ENCODE peak calls at places on chromosomes 1 and 21, in nine cellular contexts. S is activated CD4-positive, alpha-beta T cell treated with anti-CD3 and anti-CD28 coated beads, Interleukin-2, amount 50 U/mL, for 4 hours; F is DMS153; R is type B pancreatic cell; B is NCI-H1092 treated with DMSO at 0.1 percent for 48 hours; W is activated naive CD4-positive, alpha-beta T cell; Z is stomach; U is neural crest cell; O is dermis microvascular lymphatic vessel endothelial cell. E is an unnamed sample.

GRCh38 chr1:22886211-22886610 is 86.5 kb downstream of the LACTBL1 start:
- DNase-seq in R (no peak), W (no peak), S (no peak), F (no peak), B (no peak), U (no peak), O (no peak), Z (no peak), E (no peak)

GRCh38 chr1:31592132-31592531 is 15.8 kb downstream of the TINAGL1 start:
- DNase-seq in B (no peak), W (no peak), F (no peak), U (no peak), R (peak; percentile 18), S (no peak), Z (no peak), O (no peak), E (no peak)

GRCh38 chr1:77540501-77541161 is 141.8 kb downstream of the ZZZ3 start:
- DNase-seq in Z (no peak), S (no peak), B (no peak), U (no peak), F (no peak), W (no peak), R (no peak), O (no peak), E (no peak)

GRCh38 chr1:55813619-55814018 is 598.5 kb upstream of the USP24 start:
- DNase-seq in Z (peak; percentile 28), F (no peak), R (no peak), O (peak; percentile 72), W (no peak), S (no peak), U (no peak), B (no peak), E (no peak)

GRCh38 chr1:27536767-27537166 is 46.8 kb upstream of the WASF2 start:
- DNase-seq in B (peak; percentile 94), F (peak; percentile 28), U (no peak), W (no peak), O (no peak), Z (no peak), S (no peak), R (no peak), E (peak; percentile 59)

GRCh38 chr1:22862752-22863151 is 109.9 kb downstream of the LACTBL1 start:
- DNase-seq in U (no peak), R (no peak), O (no peak), Z (no peak), S (no peak), F (no peak), W (no peak), B (no peak), E (no peak)

GRCh38 chr1:230215529-230215928 is 148.5 kb downstream of the GALNT2 start:
- DNase-seq in R (no peak), F (no peak), Z (no peak), O (no peak), W (no peak), B (no peak), S (no peak), U (no peak), E (no peak)

GRCh38 chr1:220791959-220792358 is 5.2 kb downstream of the MTARC1 start:
- DNase-seq in R (no peak), W (no peak), U (no peak), S (no peak), F (no peak), Z (no peak), O (no peak), B (no peak), E (no peak)

GRCh38 chr1:46333300-46334029 is 7.1 kb upstream of the NSUN4 start:
- DNase-seq in Z (no peak), F (peak; percentile 72), B (no peak), R (no peak), W (no peak), S (no peak), O (no peak), U (no peak), E (no peak)

GRCh38 chr1:196723325-196724185 is 51.1 kb upstream of the CFHR3 start:
- DNase-seq in S (peak; percentile 9), R (no peak), U (peak; percentile 27), W (peak; percentile 3), O (peak; percentile 48), F (peak; percentile 50), B (peak; percentile 67), Z (peak; percentile 64), E (peak; percentile 64)

GRCh38 chr1:169809370-169810095 is 14.8 kb upstream of the METTL18 start:
- DNase-seq in B (peak; percentile 55), U (peak; percentile 20), R (no peak), Z (no peak), F (no peak), S (no peak), O (peak; percentile 25), W (no peak), E (no peak)

GRCh38 chr1:22365331-22366295 is 86.0 kb upstream of the ZBTB40 start:
- DNase-seq in U (no peak), B (no peak), S (no peak), Z (no peak), W (no peak), R (no peak), F (no peak), O (no peak), E (no peak)

GRCh38 chr1:162475089-162475488 is 22.5 kb upstream of the UHMK1 start:
- DNase-seq in W (no peak), S (no peak), O (no peak), U (no peak), Z (no peak), R (no peak), F (no peak), B (no peak), E (no peak)

GRCh38 chr1:211329764-211330201 is 3.1 kb downstream of the TRAF5 start:
- DNase-seq in U (no peak), O (no peak), B (no peak), Z (no peak), S (no peak), W (no peak), F (no peak), R (no peak), E (no peak)

GRCh38 chr1:41493117-41493536 is 8.6 kb upstream of the EDN2 start:
- DNase-seq in O (no peak), W (no peak), R (no peak), U (no peak), F (no peak), B (no peak), S (no peak), Z (no peak), E (peak; percentile 66)

GRCh38 chr1:118145736-118146135 is 39.3 kb downstream of the SPAG17 start:
- DNase-seq in B (no peak), U (no peak), O (peak; percentile 10), S (no peak), F (no peak), R (no peak), W (no peak), Z (no peak), E (no peak)

GRCh38 chr1:65146908-65147423 is 1.0 kb upstream of the AK4 start:
- DNase-seq in W (no peak), U (no peak), O (no peak), S (no peak), F (no peak), Z (no peak), R (peak; percentile 18), B (no peak), E (no peak)

GRCh38 chr1:213987876-213988638 is at the start of gene PROX1:
- DNase-seq in S (peak; percentile 13), W (peak; percentile 18), B (peak; percentile 89), F (peak; percentile 85), Z (peak; percentile 77), O (peak; percentile 83), R (peak; percentile 84), U (peak; percentile 74), E (peak; percentile 88)

GRCh38 chr21:39120876-39121599 is 62.2 kb downstream of the PSMG1 start:
- DNase-seq in F (no peak), B (peak; percentile 27), U (no peak), S (no peak), Z (no peak), W (no peak), R (no peak), O (no peak), E (no peak)

E was measured in pancreas.